ENCODE peak calls at places on chromosome 7, in nine cellular contexts. Q, Z, A, X, N, C, T, H and L are unnamed samples.

GRCh38 chr7:8442814-8443304 is 9.4 kb downstream of the NXPH1 start:
- DNase-seq in Q (peak; percentile 87), Z (peak; percentile 52), A (peak; percentile 42), X (no peak), N (no peak), C (no peak), T (peak; percentile 6), H (no peak), L (no peak)

GRCh38 chr7:14321947-14322346 is 332.5 kb upstream of the ETV1 start:
- DNase-seq in Q (no peak), Z (no peak), A (peak; percentile 60), X (no peak), N (no peak), C (no peak), T (no peak), H (no peak), L (peak; percentile 21)

GRCh38 chr7:98354511-98355249 is 46.2 kb downstream of the BAIAP2L1 start:
- DNase-seq in Q (no peak), Z (no peak), A (no peak), X (peak; percentile 61), N (no peak), C (no peak), T (peak; percentile 89), H (no peak), L (no peak)

GRCh38 chr7:107560898-107561516 is 2.7 kb downstream of the COG5 start:
- DNase-seq in Q (no peak), Z (no peak), A (no peak), X (no peak), N (no peak), C (no peak), T (no peak), H (no peak), L (no peak)

GRCh38 chr7:20064974-20065862 is 152.0 kb downstream of the MACC1 start:
- DNase-seq in Q (no peak), Z (peak; percentile 2), A (no peak), X (peak; percentile 39), N (no peak), C (no peak), T (peak; percentile 49), H (no peak), L (peak; percentile 57)

GRCh38 chr7:104010052-104010909 is 20.8 kb upstream of the RELN start:
- DNase-seq in Q (no peak), Z (no peak), A (no peak), X (no peak), N (no peak), C (no peak), T (no peak), H (no peak), L (no peak)

GRCh38 chr7:18958627-18959026 is 158.8 kb downstream of the TWIST1 start:
- DNase-seq in Q (no peak), Z (no peak), A (no peak), X (no peak), N (no peak), C (no peak), T (peak; percentile 92), H (no peak), L (no peak)

GRCh38 chr7:147193476-147193875 is 1076.9 kb downstream of the CNTNAP2 start:
- DNase-seq in Q (no peak), Z (no peak), A (no peak), X (no peak), N (no peak), C (no peak), T (no peak), H (no peak), L (no peak)

GRCh38 chr7:134315679-134316538 is 821 bp downstream of the SLC35B4 start:
- DNase-seq in Q (no peak), Z (no peak), A (no peak), X (peak; percentile 22), N (peak; percentile 73), C (no peak), T (peak; percentile 41), H (no peak), L (peak; percentile 41)

GRCh38 chr7:1426474-1426873 is 32.8 kb downstream of the MICALL2 start:
- DNase-seq in Q (no peak), Z (no peak), A (no peak), X (no peak), N (no peak), C (no peak), T (no peak), H (no peak), L (no peak)

GRCh38 chr7:136555933-136556332 is 312.5 kb upstream of the CHRM2 start:
- DNase-seq in Q (no peak), Z (no peak), A (peak; percentile 50), X (no peak), N (no peak), C (no peak), T (no peak), H (no peak), L (no peak)